ENCODE peak calls at places on chromosomes 7 and 10, in nine cellular contexts. Q is A549; Y is breast epithelium; G is IMR-90; R is MM.1S; N is hepatocyte; J is CD4-positive, alpha-beta T cell; E is naive thymus-derived CD4-positive, alpha-beta T cell; H is OCI-LY7. W is an unnamed sample.

GRCh38 chr7:98831641-98832221 is 38.1 kb downstream of the TMEM130 start:
- DNase-seq in Q (no peak), Y (no peak), G (peak), R (no peak), N (no peak), J (no peak), E (peak), H (peak), W (no peak)

GRCh38 chr7:52323202-52323746 is 712.2 kb upstream of the POM121L12 start:
- DNase-seq in Q (no peak), Y (no peak), G (no peak), R (no peak), N (no peak), J (no peak), E (no peak), H (no peak), W (no peak)

GRCh38 chr7:134472572-134473242 is 13.8 kb upstream of the AKR1B1 start:
- DNase-seq in Q (no peak), Y (no peak), G (no peak), R (no peak), N (no peak), J (no peak), E (no peak), H (no peak), W (no peak)

GRCh38 chr10:93431361-93431760 is 50.8 kb downstream of the MYOF start:
- DNase-seq in Q (no peak), Y (no peak), G (no peak), R (no peak), N (no peak), J (no peak), E (no peak), H (no peak), W (no peak)

GRCh38 chr10:82874671-82875070 is 999.7 kb downstream of the NRG3 start:
- DNase-seq in Q (no peak), Y (no peak), G (no peak), R (no peak), N (no peak), J (no peak), E (no peak), H (no peak), W (no peak)

GRCh38 chr10:47350671-47351640 is 2.8 kb downstream of the RBP3 start:
- DNase-seq in Q (no peak), Y (no peak), G (no peak), R (no peak), N (no peak), J (no peak), E (no peak), H (no peak), W (no peak)

GRCh38 chr10:100894589-100895294 is 18.0 kb upstream of the SLF2 start:
- DNase-seq in Q (no peak), Y (no peak), G (no peak), R (no peak), N (no peak), J (no peak), E (no peak), H (no peak), W (no peak)

GRCh38 chr7:157005456-157006204 is 4.8 kb downstream of the MNX1 start:
- DNase-seq in Q (no peak), Y (no peak), G (no peak), R (no peak), N (no peak), J (no peak), E (peak), H (no peak), W (no peak)

GRCh38 chr10:70440296-70441160 is 953 bp downstream of the NODAL start:
- DNase-seq in Q (no peak), Y (no peak), G (no peak), R (no peak), N (no peak), J (no peak), E (no peak), H (no peak), W (no peak)

GRCh38 chr10:100518761-100519241 is 860 bp downstream of the SEC31B start:
- DNase-seq in Q (peak), Y (peak), G (peak), R (peak), N (peak), J (peak), E (peak), H (peak), W (peak)

GRCh38 chr10:80157561-80157960 is 25.0 kb downstream of the PLAC9 start:
- DNase-seq in Q (no peak), Y (no peak), G (no peak), R (no peak), N (no peak), J (no peak), E (no peak), H (no peak), W (no peak)

GRCh38 chr10:79274279-79275104 is 72.8 kb upstream of the PPIF start:
- DNase-seq in Q (no peak), Y (no peak), G (no peak), R (no peak), N (peak), J (no peak), E (no peak), H (no peak), W (no peak)

GRCh38 chr7:5354460-5355279 is 69.0 kb downstream of the TNRC18 start:
- DNase-seq in Q (no peak), Y (peak), G (peak), R (peak), N (peak), J (no peak), E (no peak), H (peak), W (no peak)

GRCh38 chr10:49168821-49169495 is 19.2 kb downstream of the TMEM273 start:
- DNase-seq in Q (no peak), Y (no peak), G (peak), R (no peak), N (no peak), J (no peak), E (no peak), H (no peak), W (no peak)

GRCh38 chr10:102418612-102419560 is at the start of gene PSD:
- DNase-seq in Q (no peak), Y (no peak), G (no peak), R (no peak), N (no peak), J (no peak), E (peak), H (no peak), W (no peak)

GRCh38 chr7:135177021-135177696 is 6.7 kb upstream of the CYREN start:
- DNase-seq in Q (no peak), Y (no peak), G (no peak), R (no peak), N (no peak), J (no peak), E (no peak), H (no peak), W (peak)

GRCh38 chr10:122490786-122491680 is 29.7 kb downstream of the HTRA1 start:
- DNase-seq in Q (no peak), Y (no peak), G (no peak), R (no peak), N (no peak), J (peak), E (no peak), H (no peak), W (peak)

GRCh38 chr10:4822208-4822607 is 3.8 kb upstream of the AKR1E2 start:
- DNase-seq in Q (no peak), Y (no peak), G (no peak), R (no peak), N (no peak), J (no peak), E (no peak), H (no peak), W (no peak)

GRCh38 chr10:42428534-42428933 is 209.8 kb downstream of the ZNF33B start:
- DNase-seq in Q (no peak), Y (no peak), G (no peak), R (peak), N (no peak), J (no peak), E (no peak), H (peak), W (peak)

GRCh38 chr7:121563177-121563576 is 167.1 kb upstream of the FAM3C start:
- DNase-seq in Q (no peak), Y (no peak), G (no peak), R (no peak), N (no peak), J (no peak), E (no peak), H (no peak), W (no peak)

GRCh38 chr7:73831656-73832579 is 1.1 kb downstream of the CLDN4 start:
- DNase-seq in Q (no peak), Y (peak), G (no peak), R (no peak), N (peak), J (no peak), E (no peak), H (no peak), W (peak)
- H3K27ac ChIP-seq in Q (peak), Y (peak), G (no peak), R (no peak), N (peak), J (no peak), E (no peak), H (no peak), W (peak)

GRCh38 chr7:22432203-22432718 is 67.7 kb downstream of the STEAP1B start:
- DNase-seq in Q (no peak), Y (no peak), G (no peak), R (no peak), N (no peak), J (no peak), E (no peak), H (no peak), W (no peak)

GRCh38 chr7:22427855-22428254 is 70.9 kb upstream of the RAPGEF5 start:
- DNase-seq in Q (no peak), Y (no peak), G (no peak), R (no peak), N (no peak), J (no peak), E (no peak), H (no peak), W (no peak)

GRCh38 chr7:22427122-22427503 is 70.2 kb upstream of the RAPGEF5 start:
- DNase-seq in Q (no peak), Y (no peak), G (no peak), R (no peak), N (no peak), J (no peak), E (no peak), H (no peak), W (no peak)

GRCh38 chr7:22429386-22429785 is 70.6 kb downstream of the STEAP1B start:
- DNase-seq in Q (no peak), Y (no peak), G (peak), R (no peak), N (no peak), J (no peak), E (no peak), H (no peak), W (peak)

DNA sequence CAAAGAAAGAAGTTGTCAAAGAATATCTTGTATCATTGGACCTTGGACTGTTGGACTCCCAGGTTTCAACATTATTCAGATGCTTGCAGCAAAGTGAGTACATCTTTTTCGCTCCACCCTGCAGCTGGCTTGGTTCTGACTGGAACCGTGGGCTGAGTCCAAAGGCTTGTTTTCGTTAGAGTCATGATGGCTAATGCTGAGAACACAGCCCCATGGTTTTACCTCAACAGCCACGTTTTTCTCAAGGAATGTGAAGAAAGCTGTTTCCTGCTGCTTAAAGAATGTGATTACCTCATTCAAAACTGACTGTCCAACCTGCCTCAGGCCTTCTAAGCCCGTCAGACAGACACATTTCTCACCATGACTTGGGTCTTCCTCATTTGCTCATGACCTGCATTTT is 69.5 kb downstream of the STEAP1B start:
- DNase-seq in Q (no peak), Y (no peak), G (peak), R (no peak), N (peak), J (no peak), E (no peak), H (no peak), W (peak)
- H3K27ac ChIP-seq in Q (no peak), Y (peak), G (no peak), R (no peak), N (peak), J (no peak), E (no peak), H (no peak), W (no peak)

GRCh38 chr10:62076872-62077271 is 175.4 kb downstream of the ARID5B start:
- DNase-seq in Q (peak), Y (no peak), G (peak), R (no peak), N (no peak), J (no peak), E (no peak), H (no peak), W (peak)
- H3K27ac ChIP-seq in Q (peak), Y (peak), G (peak), R (no peak), N (peak), J (no peak), E (peak), H (no peak), W (peak)

GRCh38 chr10:22766693-22767092 is 52.3 kb upstream of the PIP4K2A start:
- DNase-seq in Q (no peak), Y (no peak), G (no peak), R (no peak), N (no peak), J (no peak), E (no peak), H (no peak), W (no peak)
- H3K27ac ChIP-seq in Q (no peak), Y (no peak), G (no peak), R (no peak), N (no peak), J (no peak), E (no peak), H (peak), W (no peak)

DNA sequence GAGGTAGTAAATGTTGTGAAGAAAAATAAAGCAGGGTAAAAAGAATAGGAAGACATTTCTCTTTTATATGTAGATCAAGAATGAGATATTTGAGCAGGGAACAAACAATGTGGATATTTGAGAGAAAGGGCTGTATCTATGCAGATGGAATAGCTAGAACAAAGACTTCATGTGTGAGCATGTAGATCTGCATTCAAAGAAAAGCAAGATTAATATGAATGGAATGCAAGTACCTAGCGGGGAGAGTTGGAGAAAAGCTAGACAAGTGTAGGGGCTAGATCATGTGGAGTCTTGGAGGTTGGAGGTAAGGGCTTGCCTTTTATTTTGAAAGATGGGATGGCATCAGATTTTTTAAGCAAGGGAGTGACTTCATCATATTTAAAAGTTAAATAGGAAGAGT is 27.1 kb downstream of the SHOC2 start:
- DNase-seq in Q (no peak), Y (no peak), G (no peak), R (no peak), N (no peak), J (no peak), E (no peak), H (no peak), W (peak)
- H3K27ac ChIP-seq in Q (no peak), Y (no peak), G (no peak), R (no peak), N (no peak), J (no peak), E (no peak), H (no peak), W (no peak)

GRCh38 chr10:113179270-113179669 is 229.2 kb downstream of the TCF7L2 start:
- DNase-seq in Q (no peak), Y (no peak), G (no peak), R (no peak), N (no peak), J (no peak), E (no peak), H (no peak), W (no peak)

GRCh38 chr10:113178771-113179170 is 228.7 kb downstream of the TCF7L2 start:
- DNase-seq in Q (no peak), Y (no peak), G (no peak), R (no peak), N (no peak), J (no peak), E (no peak), H (no peak), W (no peak)

GRCh38 chr10:113177936-113178335 is 227.9 kb downstream of the TCF7L2 start:
- DNase-seq in Q (no peak), Y (no peak), G (no peak), R (no peak), N (no peak), J (no peak), E (no peak), H (no peak), W (no peak)

GRCh38 chr10:113179966-113180365 is 229.9 kb downstream of the TCF7L2 start:
- DNase-seq in Q (no peak), Y (no peak), G (no peak), R (no peak), N (no peak), J (no peak), E (no peak), H (no peak), W (no peak)

DNA sequence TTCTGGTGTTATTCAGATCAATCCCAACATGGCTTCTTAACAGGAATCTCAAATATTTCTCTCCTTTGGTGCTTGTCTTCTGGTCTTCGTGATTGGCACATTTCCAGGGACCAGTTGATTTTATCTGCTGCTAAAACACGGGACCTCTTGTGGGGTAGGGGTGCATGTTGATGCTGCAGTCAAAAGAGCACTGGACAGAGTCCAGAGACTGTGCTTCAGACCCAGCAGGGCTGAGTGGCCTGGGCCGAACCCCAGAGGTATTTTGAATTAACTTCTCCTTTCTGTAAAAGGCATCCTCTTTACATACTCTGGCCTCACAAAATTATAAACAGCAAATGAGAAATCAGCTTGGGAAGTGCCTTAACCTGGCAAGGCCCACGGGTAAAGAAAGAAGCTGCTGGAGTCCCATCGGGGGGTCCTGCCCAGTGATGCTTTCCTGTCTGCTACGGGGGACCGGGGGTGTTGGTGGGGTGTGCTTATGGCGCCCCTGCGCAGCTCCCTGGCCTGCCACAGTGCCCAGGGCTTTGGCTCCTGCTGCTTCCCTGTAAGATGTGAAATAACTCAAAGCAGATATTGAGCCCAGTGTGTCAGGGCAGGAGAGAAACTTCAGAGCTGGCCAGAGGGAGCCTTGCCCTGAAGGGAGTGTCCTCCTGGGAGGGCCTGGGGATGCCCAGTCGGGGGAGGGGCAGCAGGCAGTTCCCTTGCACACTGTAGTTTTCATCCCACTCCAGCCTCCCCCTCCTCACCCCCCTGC is 230.5 kb downstream of the TCF7L2 start:
- DNase-seq in Q (no peak), Y (no peak), G (no peak), R (no peak), N (no peak), J (no peak), E (no peak), H (no peak), W (no peak)
- H3K27ac ChIP-seq in Q (no peak), Y (no peak), G (no peak), R (no peak), N (no peak), J (no peak), E (no peak), H (no peak), W (no peak)

DNA sequence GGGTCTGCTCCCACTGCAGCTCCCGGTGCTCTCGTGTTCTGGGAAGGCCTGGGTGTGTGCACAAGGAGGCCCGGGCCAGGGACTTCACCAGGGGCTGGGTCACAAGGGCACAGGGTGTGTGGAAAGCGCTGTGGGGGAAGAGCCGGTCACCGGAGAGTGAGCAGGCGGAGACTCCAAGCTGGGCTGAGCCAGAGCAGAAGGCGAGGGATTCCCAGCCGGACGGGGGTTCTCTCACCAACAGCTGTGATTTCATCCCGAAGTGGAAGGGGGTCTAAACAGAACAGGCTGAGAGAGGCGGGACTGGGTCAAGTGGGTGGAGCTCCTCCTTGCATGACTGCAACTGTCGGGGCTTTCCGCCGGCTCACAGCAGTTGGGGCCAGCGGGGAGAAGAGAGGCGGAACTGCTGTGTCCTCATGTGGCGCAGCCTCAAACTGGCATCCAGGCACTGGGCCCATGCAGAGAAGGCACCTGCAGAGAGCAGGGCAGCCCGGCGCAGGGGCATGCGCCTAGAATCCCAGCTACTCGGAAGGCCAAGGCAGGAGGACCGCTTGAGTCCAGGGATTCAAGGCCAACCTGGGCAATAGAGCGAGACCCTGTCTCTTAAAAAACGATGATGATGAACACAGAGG is 7.6 kb upstream of the ORAI2 start:
- DNase-seq in Q (no peak), Y (no peak), G (no peak), R (peak), N (no peak), J (peak), E (peak), H (peak), W (no peak)
- H3K27ac ChIP-seq in Q (no peak), Y (peak), G (no peak), R (peak), N (no peak), J (peak), E (peak), H (peak), W (peak)

GRCh38 chr10:73937333-73938020 is 26.5 kb downstream of the PLAU start:
- DNase-seq in Q (no peak), Y (no peak), G (no peak), R (no peak), N (no peak), J (no peak), E (no peak), H (no peak), W (no peak)
- H3K27ac ChIP-seq in Q (peak), Y (peak), G (no peak), R (no peak), N (no peak), J (no peak), E (no peak), H (no peak), W (peak)

GRCh38 chr10:89475137-89475536 is 60.3 kb downstream of the SLC16A12 start:
- DNase-seq in Q (no peak), Y (no peak), G (no peak), R (no peak), N (no peak), J (no peak), E (no peak), H (no peak), W (no peak)
- H3K27ac ChIP-seq in Q (peak), Y (peak), G (no peak), R (no peak), N (peak), J (no peak), E (no peak), H (no peak), W (no peak)